ENCODE peak calls at places on chromosome 1, in ten cellular contexts. Q is K562, C is ovary, K is stomach, Z is suprapubic skin, A is SK-N-SH, S is GM12878, F is tibial nerve, M is sigmoid colon, U is esophagus muscularis mucosa. I is an unnamed sample.
A peak's percentile ranks its signal among the peaks of the same experiment; 100 is the strongest.

GRCh38 chr1:231279683-231280082 is 38.7 kb downstream of the GNPAT start:
- DNase-seq in K (no peak), S (no peak), Z (no peak), A (no peak), F (no peak), U (no peak), C (no peak), M (no peak), Q (no peak), I (no peak)

GRCh38 chr1:31944205-31945089 is 6.3 kb upstream of the PTP4A2 start:
- DNase-seq in S (peak; percentile 75), C (peak; percentile 90), Z (peak; percentile 95), A (no peak), F (peak; percentile 77), Q (peak; percentile 98), U (peak; percentile 98), K (peak; percentile 86), M (peak; percentile 95), I (peak; percentile 96)

GRCh38 chr1:171137580-171137979 is 46.9 kb downstream of the FMO3 start:
- DNase-seq in K (no peak), Q (no peak), U (no peak), C (no peak), M (no peak), A (no peak), F (no peak), Z (no peak), S (no peak), I (no peak)

GRCh38 chr1:65459397-65459768 is 38.9 kb downstream of the LEPR start:
- DNase-seq in F (no peak), C (no peak), A (peak; percentile 17), Z (no peak), S (peak; percentile 4), Q (no peak), M (no peak), K (no peak), U (no peak), I (no peak)

GRCh38 chr1:30868833-30869435 is 39.6 kb downstream of the SDC3 start:
- DNase-seq in M (no peak), S (peak; percentile 15), U (no peak), C (no peak), K (no peak), Z (no peak), Q (no peak), F (no peak), A (no peak), I (no peak)

GRCh38 chr1:172429324-172430127 is 9.0 kb downstream of the C1orf105 start:
- DNase-seq in S (peak; percentile 34), M (no peak), F (no peak), K (peak; percentile 36), C (no peak), Q (peak; percentile 63), A (peak; percentile 40), U (no peak), Z (no peak), I (peak; percentile 31)

GRCh38 chr1:97947751-97948150 is 26.9 kb upstream of the DPYD start:
- DNase-seq in A (no peak), Q (no peak), Z (no peak), S (no peak), M (no peak), K (no peak), F (no peak), U (no peak), C (no peak), I (no peak)

GRCh38 chr1:68977211-68977610 is 480.3 kb upstream of the DEPDC1 start:
- DNase-seq in F (no peak), S (no peak), K (no peak), M (no peak), Q (no peak), U (no peak), C (no peak), A (no peak), Z (no peak), I (no peak)

GRCh38 chr1:56448937-56449336 is 130.4 kb downstream of the PLPP3 start:
- DNase-seq in F (no peak), M (peak; percentile 78), Q (no peak), C (no peak), A (no peak), S (no peak), Z (no peak), U (no peak), K (no peak), I (no peak)

DNA sequence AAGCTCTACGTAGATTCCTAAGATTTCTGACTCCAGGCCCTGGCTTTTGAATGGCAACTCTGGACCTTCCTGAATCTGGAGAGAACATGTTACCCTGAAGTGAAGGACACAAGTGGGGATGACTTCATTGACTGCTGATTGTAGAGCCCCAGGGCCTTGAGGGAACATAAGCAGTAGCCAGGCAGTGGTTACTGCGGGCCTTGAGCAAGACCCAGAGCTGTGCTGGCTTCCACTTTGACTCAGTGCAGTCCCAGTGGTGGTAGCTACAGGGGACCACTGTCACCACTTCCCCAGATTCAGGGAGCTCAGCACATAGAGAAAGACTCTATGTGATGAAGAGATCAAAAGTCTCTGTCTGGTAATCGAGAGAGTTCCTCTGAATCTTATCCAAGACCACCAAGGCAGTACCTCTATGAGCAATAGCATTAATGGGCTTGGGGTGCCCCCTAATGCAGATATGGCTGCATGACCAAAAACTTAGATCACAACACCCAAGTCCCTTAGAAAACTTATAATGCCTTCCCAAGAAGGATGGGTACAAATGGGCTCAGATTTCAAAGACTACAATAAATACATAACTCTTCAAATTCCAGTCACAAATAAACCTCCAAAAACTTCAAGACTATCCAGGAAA is 1278.3 kb downstream of the AMY1C start:
- DNase-seq in Q (no peak), Z (no peak), S (no peak), U (no peak), K (no peak), A (no peak), M (no peak), C (no peak), F (no peak), I (no peak)
- TF ChIP-seq CTCF in Q (no peak), Z (no peak), S (peak; percentile 34), U (no peak), K (no peak), A (peak; percentile 43), M (no peak), C (no peak), F (no peak), I (no peak)

GRCh38 chr1:47679301-47679751 is 241.5 kb downstream of the FOXD2 start:
- DNase-seq in A (no peak), Z (peak; percentile 46), S (no peak), K (peak; percentile 4), F (no peak), M (peak; percentile 28), C (no peak), Q (no peak), U (no peak), I (no peak)

GRCh38 chr1:47675721-47676120 is 237.9 kb downstream of the FOXD2 start:
- DNase-seq in Q (no peak), K (peak; percentile 16), M (peak; percentile 20), A (no peak), F (no peak), U (no peak), Z (peak; percentile 29), S (no peak), C (no peak), I (no peak)

GRCh38 chr1:47678464-47678980 is 240.7 kb downstream of the FOXD2 start:
- DNase-seq in S (no peak), M (peak; percentile 10), F (no peak), K (peak; percentile 4), A (no peak), Q (no peak), U (no peak), Z (peak; percentile 24), C (no peak), I (no peak)

GRCh38 chr1:47676311-47677054 is 238.6 kb downstream of the FOXD2 start:
- DNase-seq in Z (peak; percentile 47), C (no peak), M (peak; percentile 46), K (peak; percentile 19), F (no peak), S (no peak), Q (no peak), U (no peak), A (no peak), I (no peak)

GRCh38 chr1:47677241-47677940 is 239.5 kb downstream of the FOXD2 start:
- DNase-seq in A (no peak), Q (no peak), K (peak; percentile 4), S (no peak), F (no peak), M (peak; percentile 25), U (no peak), C (no peak), Z (peak; percentile 38), I (no peak)
- TF ChIP-seq EP300 in A (no peak), Q (no peak), K (no peak), S (no peak), F (no peak), M (no peak), U (no peak), C (no peak), Z (no peak), I (no peak)

GRCh38 chr1:22104865-22105437 is 37.9 kb downstream of the WNT4 start:
- DNase-seq in K (no peak), S (no peak), U (no peak), Q (no peak), F (no peak), C (no peak), Z (no peak), A (no peak), M (no peak), I (no peak)

GRCh38 chr1:22101995-22102394 is 40.9 kb downstream of the WNT4 start:
- DNase-seq in U (no peak), S (no peak), K (no peak), F (no peak), Q (no peak), A (no peak), Z (no peak), M (no peak), C (no peak), I (no peak)

GRCh38 chr1:22105611-22106207 is 37.2 kb downstream of the WNT4 start:
- DNase-seq in K (no peak), Z (no peak), F (no peak), M (no peak), S (no peak), C (no peak), Q (peak; percentile 67), A (peak; percentile 64), U (no peak), I (no peak)

GRCh38 chr1:22102746-22103145 is 40.2 kb downstream of the WNT4 start:
- DNase-seq in U (no peak), C (no peak), K (no peak), S (no peak), M (no peak), Z (no peak), Q (no peak), A (no peak), F (no peak), I (no peak)

GRCh38 chr1:22104074-22104473 is 38.8 kb downstream of the WNT4 start:
- DNase-seq in Z (no peak), M (no peak), C (no peak), S (no peak), A (no peak), F (no peak), K (no peak), U (no peak), Q (no peak), I (no peak)
- H3K36me3 ChIP-seq in Z (peaks cover 11% of the 10 kb centered on the region), M (no peaks in the 10 kb centered on the region), C (no peaks in the 10 kb centered on the region), S (peaks cover 7% of the 10 kb centered on the region), A (peaks cover 24% of the 10 kb centered on the region), F (peaks cover 14% of the 10 kb centered on the region), K (peaks cover 23% of the 10 kb centered on the region), U (peaks cover 1% of the 10 kb centered on the region), Q (peaks cover 82% of the 10 kb centered on the region), I (no peaks in the 10 kb centered on the region)

DNA sequence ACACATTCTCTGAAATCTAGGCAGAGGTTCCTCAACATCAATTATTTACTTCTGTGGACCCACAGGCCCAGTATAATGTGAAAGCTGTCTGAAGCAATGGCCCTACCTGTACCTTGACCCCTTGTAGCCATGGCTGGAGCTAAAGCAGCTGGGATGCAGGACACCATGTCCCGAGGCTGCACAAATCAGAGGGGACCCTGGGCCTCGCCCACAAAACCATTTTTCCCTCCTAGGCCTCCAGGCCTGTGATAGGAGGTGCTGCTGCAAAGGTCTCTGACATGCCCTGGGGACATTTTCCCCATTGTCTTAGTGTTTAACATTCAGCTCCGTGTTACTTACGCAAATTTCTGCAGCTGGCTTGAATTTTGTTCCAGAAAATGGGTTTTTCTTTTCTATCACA is 110.5 kb downstream of the BRINP3 start:
- DNase-seq in Z (no peak), A (no peak), M (no peak), K (no peak), Q (no peak), F (no peak), C (no peak), U (no peak), S (no peak), I (no peak)
- TF ChIP-seq CTCF in Z (no peak), A (no peak), M (no peak), K (no peak), Q (no peak), F (no peak), C (no peak), U (no peak), S (no peak), I (no peak)